ENCODE peak calls at places on chromosomes 1 and 21, in eight cellular contexts. One of them, this sample, is unnamed.

GRCh38 chr1:151113877-151114276 is 32.6 kb downstream of the SEMA6C start:
- DNase-seq in fibroblast of lung: no peak
- DNase-seq in BE2C: no peak
- DNase-seq in pancreas: no peak
- DNase-seq in lower lobe of right lung: no peak
- DNase-seq in OCI-LY7: no peak
- DNase-seq in suprapubic skin: no peak
- DNase-seq in lung: no peak
- DNase-seq in this sample: no peak

GRCh38 chr21:22855581-22855980 is 1857.4 kb downstream of the NCAM2 start:
- DNase-seq in fibroblast of lung: no peak
- DNase-seq in BE2C: no peak
- DNase-seq in pancreas: no peak
- DNase-seq in lower lobe of right lung: no peak
- DNase-seq in OCI-LY7: no peak
- DNase-seq in suprapubic skin: no peak
- DNase-seq in lung: no peak
- DNase-seq in this sample: no peak

GRCh38 chr1:194039578-194039977 is 853.2 kb upstream of the B3GALT2 start:
- DNase-seq in fibroblast of lung: no peak
- DNase-seq in BE2C: no peak
- DNase-seq in pancreas: no peak
- DNase-seq in lower lobe of right lung: no peak
- DNase-seq in OCI-LY7: no peak
- DNase-seq in suprapubic skin: no peak
- DNase-seq in lung: no peak
- DNase-seq in this sample: no peak

GRCh38 chr1:6447818-6448748 is 17.9 kb downstream of the TNFRSF25 start:
- DNase-seq in fibroblast of lung: no peak
- DNase-seq in BE2C: no peak
- DNase-seq in pancreas: no peak
- DNase-seq in lower lobe of right lung: no peak
- DNase-seq in OCI-LY7: peak
- DNase-seq in suprapubic skin: no peak
- DNase-seq in lung: no peak
- DNase-seq in this sample: no peak

GRCh38 chr1:203682401-203683383 is 56.1 kb downstream of the ATP2B4 start:
- DNase-seq in fibroblast of lung: no peak
- DNase-seq in BE2C: no peak
- DNase-seq in pancreas: no peak
- DNase-seq in lower lobe of right lung: no peak
- DNase-seq in OCI-LY7: peak
- DNase-seq in suprapubic skin: no peak
- DNase-seq in lung: no peak
- DNase-seq in this sample: no peak

GRCh38 chr21:41678944-41679343 is 87.9 kb downstream of the RIPK4 start:
- DNase-seq in fibroblast of lung: peak
- DNase-seq in BE2C: peak
- DNase-seq in pancreas: peak
- DNase-seq in lower lobe of right lung: peak
- DNase-seq in OCI-LY7: no peak
- DNase-seq in suprapubic skin: peak
- DNase-seq in lung: peak
- DNase-seq in this sample: peak

GRCh38 chr1:114745351-114745750 is 12.4 kb downstream of the CSDE1 start:
- DNase-seq in fibroblast of lung: peak
- DNase-seq in BE2C: no peak
- DNase-seq in pancreas: no peak
- DNase-seq in lower lobe of right lung: no peak
- DNase-seq in OCI-LY7: no peak
- DNase-seq in suprapubic skin: no peak
- DNase-seq in lung: no peak
- DNase-seq in this sample: no peak

GRCh38 chr21:35473496-35473895 is 424.4 kb upstream of the RUNX1 start:
- DNase-seq in fibroblast of lung: no peak
- DNase-seq in BE2C: no peak
- DNase-seq in pancreas: no peak
- DNase-seq in lower lobe of right lung: no peak
- DNase-seq in OCI-LY7: no peak
- DNase-seq in suprapubic skin: no peak
- DNase-seq in lung: no peak
- DNase-seq in this sample: no peak

GRCh38 chr1:8598060-8598724 is 219.2 kb downstream of the RERE start:
- DNase-seq in fibroblast of lung: peak
- DNase-seq in BE2C: peak
- DNase-seq in pancreas: peak
- DNase-seq in lower lobe of right lung: no peak
- DNase-seq in OCI-LY7: no peak
- DNase-seq in suprapubic skin: no peak
- DNase-seq in lung: no peak
- DNase-seq in this sample: no peak

GRCh38 chr1:231550448-231550781 is 21.9 kb downstream of the TSNAX start:
- DNase-seq in fibroblast of lung: no peak
- DNase-seq in BE2C: peak
- DNase-seq in pancreas: no peak
- DNase-seq in lower lobe of right lung: no peak
- DNase-seq in OCI-LY7: peak
- DNase-seq in suprapubic skin: no peak
- DNase-seq in lung: no peak
- DNase-seq in this sample: no peak

GRCh38 chr1:205481629-205482071 is 22.8 kb upstream of the CDK18 start:
- DNase-seq in fibroblast of lung: no peak
- DNase-seq in BE2C: no peak
- DNase-seq in pancreas: no peak
- DNase-seq in lower lobe of right lung: no peak
- DNase-seq in OCI-LY7: no peak
- DNase-seq in suprapubic skin: no peak
- DNase-seq in lung: no peak
- DNase-seq in this sample: no peak

GRCh38 chr1:218705391-218705790 is 360.3 kb downstream of the TGFB2 start:
- DNase-seq in fibroblast of lung: peak
- DNase-seq in BE2C: no peak
- DNase-seq in pancreas: no peak
- DNase-seq in lower lobe of right lung: no peak
- DNase-seq in OCI-LY7: no peak
- DNase-seq in suprapubic skin: no peak
- DNase-seq in lung: no peak
- DNase-seq in this sample: no peak

GRCh38 chr1:197902454-197903195 is at the start of gene C1orf53:
- DNase-seq in fibroblast of lung: peak
- DNase-seq in BE2C: peak
- DNase-seq in pancreas: peak
- DNase-seq in lower lobe of right lung: peak
- DNase-seq in OCI-LY7: peak
- DNase-seq in suprapubic skin: peak
- DNase-seq in lung: peak
- DNase-seq in this sample: peak
- TF ChIP-seq CTCF in fibroblast of lung: no peak
- TF ChIP-seq CTCF in BE2C: no peak
- TF ChIP-seq CTCF in pancreas: no peak
- TF ChIP-seq CTCF in lower lobe of right lung: peak
- TF ChIP-seq CTCF in OCI-LY7: no peak
- TF ChIP-seq CTCF in suprapubic skin: no peak
- TF ChIP-seq CTCF in lung: no peak
- TF ChIP-seq CTCF in this sample: no peak

DNA sequence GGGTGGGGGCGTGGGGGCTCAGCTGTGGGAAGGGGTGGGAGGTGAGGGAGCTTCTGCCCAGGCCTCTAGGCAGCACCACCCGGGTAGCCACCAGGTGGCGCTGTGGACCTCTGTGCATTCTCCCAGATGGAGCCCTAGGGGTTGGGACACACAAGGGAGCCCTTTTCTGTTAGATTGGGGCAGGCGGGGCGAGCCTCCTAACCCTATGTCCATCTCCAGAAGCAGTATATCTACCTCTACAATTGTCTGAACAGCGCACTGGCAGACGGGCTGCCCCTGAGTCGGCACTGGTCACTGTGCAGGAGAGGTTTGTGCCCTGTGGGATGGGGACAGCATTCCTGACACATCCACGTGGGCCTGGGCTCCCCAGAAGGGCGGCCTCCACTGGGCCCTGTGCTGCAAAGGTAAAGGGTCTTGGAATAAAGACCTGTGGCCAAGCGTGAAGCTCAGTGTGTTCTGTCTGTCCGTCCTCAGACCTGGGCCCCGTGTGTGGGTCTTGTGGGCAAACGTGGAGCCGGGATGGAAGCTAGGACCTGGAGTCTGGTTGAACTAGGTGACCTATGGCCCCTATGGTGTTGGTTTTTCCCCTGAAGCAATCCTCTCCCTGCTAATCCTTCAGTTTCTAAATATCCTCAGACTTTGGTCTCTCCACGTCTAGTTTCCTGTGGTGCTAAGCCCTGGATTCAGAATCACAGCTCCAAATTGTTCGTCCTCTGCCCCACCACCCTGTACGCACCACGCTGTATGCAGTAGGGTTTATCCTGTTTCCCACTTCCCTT is 4.4 kb upstream of the LGR6 start:
- DNase-seq in fibroblast of lung: peak
- DNase-seq in BE2C: peak
- DNase-seq in pancreas: peak
- DNase-seq in lower lobe of right lung: peak
- DNase-seq in OCI-LY7: peak
- DNase-seq in suprapubic skin: peak
- DNase-seq in lung: peak
- DNase-seq in this sample: no peak
- TF ChIP-seq CTCF in fibroblast of lung: peak
- TF ChIP-seq CTCF in BE2C: peak
- TF ChIP-seq CTCF in pancreas: peak
- TF ChIP-seq CTCF in lower lobe of right lung: peak
- TF ChIP-seq CTCF in OCI-LY7: peak
- TF ChIP-seq CTCF in suprapubic skin: peak
- TF ChIP-seq CTCF in lung: peak
- TF ChIP-seq CTCF in this sample: peak

GRCh38 chr1:226310637-226311195 is 1.8 kb upstream of the LIN9 start:
- DNase-seq in fibroblast of lung: no peak
- DNase-seq in BE2C: no peak
- DNase-seq in pancreas: no peak
- DNase-seq in lower lobe of right lung: no peak
- DNase-seq in OCI-LY7: no peak
- DNase-seq in suprapubic skin: no peak
- DNase-seq in lung: no peak
- DNase-seq in this sample: no peak

GRCh38 chr1:226308166-226308722 is 720 bp downstream of the LIN9 start:
- DNase-seq in fibroblast of lung: no peak
- DNase-seq in BE2C: peak
- DNase-seq in pancreas: peak
- DNase-seq in lower lobe of right lung: no peak
- DNase-seq in OCI-LY7: peak
- DNase-seq in suprapubic skin: no peak
- DNase-seq in lung: no peak
- DNase-seq in this sample: no peak

GRCh38 chr1:226310123-226310540 is 1.2 kb upstream of the LIN9 start:
- DNase-seq in fibroblast of lung: peak
- DNase-seq in BE2C: no peak
- DNase-seq in pancreas: no peak
- DNase-seq in lower lobe of right lung: no peak
- DNase-seq in OCI-LY7: peak
- DNase-seq in suprapubic skin: no peak
- DNase-seq in lung: no peak
- DNase-seq in this sample: no peak

GRCh38 chr1:226308723-226309397 is at the start of gene LIN9:
- DNase-seq in fibroblast of lung: peak
- DNase-seq in BE2C: peak
- DNase-seq in pancreas: peak
- DNase-seq in lower lobe of right lung: peak
- DNase-seq in OCI-LY7: peak
- DNase-seq in suprapubic skin: peak
- DNase-seq in lung: peak
- DNase-seq in this sample: peak

DNA sequence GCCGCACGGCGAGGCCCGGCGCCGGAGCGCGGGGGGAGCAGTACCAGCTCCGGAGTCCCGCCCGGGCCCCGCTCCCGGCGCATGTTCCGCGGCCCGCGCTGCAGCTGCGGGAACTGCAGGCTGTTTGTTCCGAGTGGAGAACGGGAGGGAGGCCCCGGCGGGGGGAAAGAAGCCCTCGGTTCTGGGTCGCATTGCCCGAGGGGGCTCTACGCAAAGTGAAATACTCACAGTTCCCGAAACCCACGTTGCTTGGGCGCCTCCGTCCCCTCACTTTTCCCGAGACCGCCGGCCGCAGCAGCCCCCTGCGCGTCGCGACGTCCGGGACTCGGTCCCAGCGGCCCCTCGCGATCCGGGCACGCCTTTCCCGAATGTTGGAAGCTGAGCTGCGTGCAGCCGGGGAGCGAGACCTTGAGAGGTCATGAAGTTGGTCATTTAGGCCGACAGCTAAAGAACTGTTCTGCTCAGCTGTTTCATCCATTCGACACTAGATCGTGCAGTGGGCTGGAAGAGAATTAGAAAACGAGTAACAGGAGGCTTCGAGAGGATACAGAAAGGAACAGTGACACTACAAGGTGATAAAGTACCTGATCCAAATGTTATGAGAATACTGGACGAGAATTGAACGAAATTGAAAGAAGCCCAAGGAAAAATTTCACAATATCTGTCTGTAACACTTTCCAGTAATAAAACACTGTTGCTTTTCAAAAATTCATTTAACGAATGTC is 596 bp upstream of the LIN9 start:
- DNase-seq in fibroblast of lung: peak
- DNase-seq in BE2C: no peak
- DNase-seq in pancreas: no peak
- DNase-seq in lower lobe of right lung: peak
- DNase-seq in OCI-LY7: peak
- DNase-seq in suprapubic skin: no peak
- DNase-seq in lung: peak
- DNase-seq in this sample: no peak
- TF ChIP-seq CTCF in fibroblast of lung: peak
- TF ChIP-seq CTCF in BE2C: peak
- TF ChIP-seq CTCF in pancreas: no peak
- TF ChIP-seq CTCF in lower lobe of right lung: no peak
- TF ChIP-seq CTCF in OCI-LY7: no peak
- TF ChIP-seq CTCF in suprapubic skin: no peak
- TF ChIP-seq CTCF in lung: no peak
- TF ChIP-seq CTCF in this sample: no peak

GRCh38 chr1:225746361-225747179 is 31.1 kb upstream of the SRP9 start:
- DNase-seq in fibroblast of lung: peak
- DNase-seq in BE2C: peak
- DNase-seq in pancreas: peak
- DNase-seq in lower lobe of right lung: peak
- DNase-seq in OCI-LY7: no peak
- DNase-seq in suprapubic skin: no peak
- DNase-seq in lung: peak
- DNase-seq in this sample: no peak
- TF ChIP-seq CTCF in fibroblast of lung: no peak
- TF ChIP-seq CTCF in BE2C: no peak
- TF ChIP-seq CTCF in pancreas: no peak
- TF ChIP-seq CTCF in lower lobe of right lung: no peak
- TF ChIP-seq CTCF in OCI-LY7: no peak
- TF ChIP-seq CTCF in suprapubic skin: no peak
- TF ChIP-seq CTCF in lung: no peak
- TF ChIP-seq CTCF in this sample: no peak

This sample was measured in CD14-positive monocyte.